ENCODE peak calls at places on chromosomes 13 and 19, in four cellular contexts. R is H1, S is K562, T is SK-N-SH. F is an unnamed sample.

GRCh38 chr13:48232420-48233096 is 448 bp upstream of the ITM2B start:
- DNase-seq in R (no peak), S (peak; percentile 10), T (no peak), F (no peak)

GRCh38 chr13:39282400-39282972 is 244.2 kb downstream of the NHLRC3 start:
- DNase-seq in R (no peak), S (no peak), T (no peak), F (no peak)

GRCh38 chr19:48635966-48636858 is 967 bp downstream of the DBP start:
- DNase-seq in R (no peak), S (no peak), T (no peak), F (no peak)

GRCh38 chr19:35901055-35901644 is 810 bp upstream of the NFKBID start:
- DNase-seq in R (no peak), S (no peak), T (no peak), F (no peak)

GRCh38 chr13:50267917-50268316 is 252.7 kb downstream of the KCNRG start:
- DNase-seq in R (no peak), S (no peak), T (no peak), F (no peak)

GRCh38 chr19:3375221-3376088 is 9.1 kb downstream of the NFIC start:
- DNase-seq in R (no peak), S (peak; percentile 72), T (peak; percentile 90), F (no peak)

GRCh38 chr13:103200118-103200885 is 134.1 kb upstream of the SLC10A2 start:
- DNase-seq in R (no peak), S (no peak), T (no peak), F (no peak)

GRCh38 chr13:106087201-106087600 is 448.3 kb downstream of the EFNB2 start:
- DNase-seq in R (no peak), S (no peak), T (no peak), F (no peak)

GRCh38 chr13:61944329-61944929 is 528.8 kb upstream of the PCDH20 start:
- DNase-seq in R (no peak), S (no peak), T (no peak), F (no peak)

GRCh38 chr19:20182232-20182785 is 15.3 kb downstream of the ZNF486 start:
- DNase-seq in R (no peak), S (no peak), T (no peak), F (no peak)

GRCh38 chr13:110306960-110307696 is at the start of the genes COL4A1 and COL4A2:
- DNase-seq in R (no peak), S (no peak), T (peak; percentile 84), F (peak; percentile 76)

GRCh38 chr19:47104678-47105077 is 8.9 kb downstream of the ZC3H4 start:
- DNase-seq in R (no peak), S (peak; percentile 1), T (no peak), F (no peak)

GRCh38 chr13:50387124-50387581 is 371.9 kb downstream of the KCNRG start:
- DNase-seq in R (no peak), S (peak; percentile 23), T (peak; percentile 37), F (peak; percentile 66)

GRCh38 chr13:41457589-41458186 is 338 bp downstream of the RGCC start:
- DNase-seq in R (no peak), S (peak; percentile 52), T (peak; percentile 66), F (peak; percentile 31)

GRCh38 chr19:10686661-10687517 is 14.3 kb upstream of the QTRT1 start:
- DNase-seq in R (no peak), S (no peak), T (peak; percentile 10), F (no peak)

GRCh38 chr13:78700121-78700910 is 41.4 kb upstream of the OBI1 start:
- DNase-seq in R (no peak), S (no peak), T (peak; percentile 19), F (no peak)

GRCh38 chr19:33417751-33418150 is 44.2 kb downstream of the CEBPG start:
- DNase-seq in R (no peak), S (no peak), T (no peak), F (no peak)

GRCh38 chr19:1322198-1322981 is 36.7 kb downstream of the EFNA2 start:
- DNase-seq in R (no peak), S (no peak), T (no peak), F (no peak)

GRCh38 chr13:56424246-56424645 is 716.5 kb upstream of the PRR20A start:
- DNase-seq in R (no peak), S (no peak), T (no peak), F (no peak)

GRCh38 chr19:44947041-44947581 is 1.3 kb downstream of the APOC2 start:
- DNase-seq in R (no peak), S (no peak), T (no peak), F (no peak)

GRCh38 chr19:19062454-19063182 is 1.2 kb upstream of the SLC25A42 start:
- DNase-seq in R (no peak), S (no peak), T (no peak), F (no peak)

DNA sequence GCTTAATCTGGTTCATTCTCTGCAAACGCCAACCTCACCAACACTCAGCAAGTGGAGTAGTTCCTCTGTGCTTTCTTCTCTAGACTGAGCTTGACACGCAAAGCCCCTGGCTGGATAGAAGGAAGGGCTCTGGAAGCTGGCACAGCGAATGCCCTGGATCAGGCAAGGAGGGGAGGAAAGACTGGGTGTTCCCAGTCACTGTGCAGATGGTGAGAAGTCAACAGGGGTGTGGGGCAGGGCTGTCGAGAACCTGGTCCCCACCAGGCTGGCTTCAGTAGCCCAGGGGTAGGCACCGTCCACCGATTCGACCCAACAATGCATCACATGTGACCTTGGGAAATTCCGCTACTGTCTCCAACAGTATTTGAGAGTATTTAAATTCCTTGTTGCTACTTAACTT is 65.5 kb downstream of the TSHZ3 start:
- DNase-seq in R (no peak), S (no peak), T (no peak), F (no peak)
- TF ChIP-seq TEAD4 in R (no peak), S (no peak), T (no peak), F (no peak)

GRCh38 chr13:97384366-97384765 is 49.6 kb upstream of the RAP2A start:
- DNase-seq in R (no peak), S (no peak), T (no peak), F (no peak)
- TF ChIP-seq TEAD4 in R (no peak), S (no peak), T (no peak), F (no peak)

GRCh38 chr13:107364658-107365057 is 796.7 kb upstream of the ARGLU1 start:
- DNase-seq in R (no peak), S (no peak), T (no peak), F (no peak)

GRCh38 chr13:107367258-107367657 is 799.3 kb upstream of the ARGLU1 start:
- DNase-seq in R (no peak), S (no peak), T (no peak), F (no peak)

GRCh38 chr13:107361666-107362065 is 793.7 kb upstream of the ARGLU1 start:
- DNase-seq in R (no peak), S (no peak), T (no peak), F (no peak)

GRCh38 chr13:107370036-107370785 is 802.3 kb upstream of the ARGLU1 start:
- DNase-seq in R (no peak), S (no peak), T (no peak), F (no peak)

GRCh38 chr13:107365466-107366215 is 797.7 kb upstream of the ARGLU1 start:
- DNase-seq in R (no peak), S (no peak), T (no peak), F (no peak)
- TF ChIP-seq TEAD4 in R (no peak), S (no peak), T (no peak), F (no peak)

DNA sequence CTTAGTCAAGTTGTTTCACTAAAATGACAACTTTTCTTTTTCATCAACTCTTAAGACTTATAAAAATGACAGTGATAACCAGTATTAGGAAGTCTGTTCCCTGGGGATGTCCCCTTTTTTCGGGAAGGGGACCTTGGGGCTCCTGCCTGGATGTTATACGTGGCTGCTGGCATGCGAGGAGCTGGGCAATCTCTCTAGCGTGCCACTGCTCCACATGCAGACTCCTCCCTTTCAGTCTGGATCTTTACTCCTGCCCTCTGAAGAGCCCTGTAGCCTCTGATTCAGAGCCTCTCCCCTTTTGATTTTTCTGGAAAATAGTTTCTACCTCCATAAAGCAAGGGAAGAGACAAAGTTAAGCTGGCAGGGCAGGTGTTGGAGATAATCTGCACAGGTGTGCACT is 19.5 kb upstream of the GTF2F2 start:
- DNase-seq in R (no peak), S (no peak), T (no peak), F (no peak)
- TF ChIP-seq TEAD4 in R (no peak), S (no peak), T (no peak), F (no peak)

GRCh38 chr19:12828494-12828893 is 5.9 kb downstream of the RTBDN start:
- DNase-seq in R (no peak), S (peak; percentile 59), T (peak; percentile 92), F (peak; percentile 91)
- TF ChIP-seq TEAD4 in R (no peak), S (no peak), T (no peak), F (no peak)

GRCh38 chr13:100461309-100462035 is 127.1 kb downstream of the GGACT start:
- DNase-seq in R (no peak), S (no peak), T (no peak), F (no peak)
- TF ChIP-seq TEAD4 in R (no peak), S (no peak), T (no peak), F (no peak)

F was measured in WTC11.